ENCODE peak calls at places on chromosomes 3 and 15, in four cellular contexts. K is heart right ventricle; S is CD4-positive, CD25-positive, alpha-beta regulatory T cell; M is heart left ventricle. P is an unnamed sample. For H3K4me1, the result is how much of the 10 kb centered on the place peaks cover.

GRCh38 chr15:53573091-53573490 is 186.4 kb downstream of the WDR72 start:
- ATAC-seq in K (no peak), S (no peak), M (no peak), P (no peak)

GRCh38 chr3:142898346-142899213 is 9.7 kb upstream of the PCOLCE2 start:
- ATAC-seq in S (no peak), M (peak), K (no peak), P (no peak)

GRCh38 chr3:159765025-159765859 is 223.4 kb upstream of the IL12A start:
- ATAC-seq in M (peak), K (peak), S (no peak), P (peak)

GRCh38 chr3:194163697-194164096 is 27.7 kb downstream of the HES1 start:
- ATAC-seq in M (no peak), S (no peak), K (no peak), P (no peak)

GRCh38 chr3:64612916-64613526 is 74.8 kb downstream of the ADAMTS9 start:
- ATAC-seq in M (peak), K (no peak), S (no peak), P (no peak)

GRCh38 chr3:159872374-159873109 is 116.1 kb upstream of the IL12A start:
- ATAC-seq in K (no peak), S (no peak), M (peak), P (no peak)

GRCh38 chr15:85532689-85533088 is 152.3 kb downstream of the AKAP13 start:
- ATAC-seq in M (peak), K (peak), S (no peak), P (no peak)

GRCh38 chr15:45714501-45715488 is 80.0 kb downstream of the SQOR start:
- ATAC-seq in S (no peak), K (peak), M (peak), P (no peak)

GRCh38 chr3:122519693-122520092 is 5.0 kb upstream of the KPNA1 start:
- ATAC-seq in K (no peak), S (no peak), M (no peak), P (no peak)

GRCh38 chr3:16377847-16378302 is 112.9 kb downstream of the OXNAD1 start:
- ATAC-seq in K (no peak), M (no peak), S (no peak), P (peak)

GRCh38 chr15:43868412-43868811 is 41.6 kb downstream of the WDR76 start:
- ATAC-seq in S (no peak), K (no peak), M (no peak), P (no peak)

GRCh38 chr3:98541695-98542094 is 9.9 kb downstream of the GPR15 start:
- ATAC-seq in M (no peak), K (no peak), S (no peak), P (no peak)

GRCh38 chr15:70704731-70705130 is 58.6 kb downstream of the UACA start:
- ATAC-seq in S (no peak), K (no peak), M (no peak), P (no peak)

GRCh38 chr15:78050441-78050809 is 27.1 kb downstream of the TBC1D2B start:
- ATAC-seq in S (peak), M (no peak), K (no peak), P (no peak)

GRCh38 chr3:126373682-126374601 is 16.7 kb upstream of the KLF15 start:
- ATAC-seq in M (peak), S (no peak), K (no peak), P (no peak)

GRCh38 chr3:107512108-107512507 is 10.7 kb upstream of the BBX start:
- ATAC-seq in M (no peak), S (no peak), K (no peak), P (no peak)

GRCh38 chr3:153162513-153163348 is 705 bp downstream of the RAP2B start:
- ATAC-seq in M (peak), K (peak), S (no peak), P (peak)

GRCh38 chr3:139538733-139539132 is 809 bp downstream of the RBP1 start:
- ATAC-seq in M (no peak), S (no peak), K (no peak), P (peak)

GRCh38 chr3:14245240-14245639 is 66.6 kb downstream of the LSM3 start:
- ATAC-seq in S (no peak), K (no peak), M (no peak), P (no peak)

GRCh38 chr15:78551902-78552301 is 11.7 kb downstream of the PSMA4 start:
- ATAC-seq in S (no peak), K (no peak), M (no peak), P (no peak)

GRCh38 chr3:19342428-19342827 is 194.1 kb downstream of the KCNH8 start:
- ATAC-seq in M (no peak), K (no peak), S (no peak), P (no peak)

GRCh38 chr3:53269888-53270880 is 14.4 kb upstream of the TKT start:
- ATAC-seq in K (peak), S (peak), M (peak), P (peak)

GRCh38 chr15:101184830-101185229 is 67.0 kb downstream of the CHSY1 start:
- ATAC-seq in M (no peak), S (no peak), K (no peak), P (no peak)

GRCh38 chr15:66456211-66456610 is 41.4 kb downstream of the SNAPC5 start:
- ATAC-seq in K (no peak), S (no peak), M (no peak), P (no peak)

GRCh38 chr3:9795212-9795611 is 2.3 kb downstream of the ARPC4 start:
- ATAC-seq in S (no peak), K (no peak), M (no peak), P (no peak)
- H3K4me1 ChIP-seq in S (under half), K (under half), M (under half), P (half or more)

GRCh38 chr3:50195501-50196252 is 4.3 kb downstream of the GNAT1 start:
- ATAC-seq in K (no peak), M (no peak), S (no peak), P (no peak)
- H3K27ac ChIP-seq in K (no peak), M (no peak), S (no peak), P (no peak)

DNA sequence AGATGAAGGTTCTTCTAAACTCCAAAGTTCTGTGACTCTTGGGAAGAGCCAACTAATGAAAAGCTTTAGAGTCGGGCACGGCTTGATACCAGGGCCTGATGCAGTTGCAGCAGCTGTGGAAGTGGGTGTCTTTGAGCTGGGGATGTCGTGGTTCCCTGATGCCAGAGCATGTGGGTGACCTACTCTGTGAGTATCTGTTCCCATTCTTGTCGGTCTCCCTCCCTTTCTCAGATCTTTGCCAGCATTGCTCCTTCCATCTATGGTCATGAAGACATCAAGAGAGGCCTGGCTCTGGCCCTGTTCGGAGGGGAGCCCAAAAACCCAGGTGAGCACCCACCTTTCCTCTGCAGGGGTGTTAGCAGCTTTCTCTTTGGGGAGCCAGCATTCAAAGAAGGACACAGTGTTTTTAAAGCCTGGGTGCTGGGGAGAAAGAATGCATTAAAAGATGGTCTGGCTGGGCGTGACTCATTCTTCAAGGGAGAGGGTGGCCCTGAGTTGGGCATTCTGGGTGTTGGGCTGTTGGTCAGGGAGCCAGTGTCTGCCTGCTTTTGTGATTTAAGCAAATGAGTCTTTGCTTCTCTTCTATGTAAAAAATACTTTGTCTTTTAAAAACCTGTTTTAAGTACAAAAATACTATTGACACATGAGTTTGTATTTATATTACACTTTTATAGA is 13.2 kb upstream of the PODXL2 start:
- ATAC-seq in K (no peak), M (no peak), S (no peak), P (no peak)
- H3K4me1 ChIP-seq in K (under half), M (under half), S (under half), P (under half)

GRCh38 chr3:39384665-39385000 is 1.5 kb downstream of the SLC25A38 start:
- ATAC-seq in S (no peak), M (no peak), K (no peak), P (no peak)
- H3K27ac ChIP-seq in S (peak), M (peak), K (peak), P (peak)

DNA sequence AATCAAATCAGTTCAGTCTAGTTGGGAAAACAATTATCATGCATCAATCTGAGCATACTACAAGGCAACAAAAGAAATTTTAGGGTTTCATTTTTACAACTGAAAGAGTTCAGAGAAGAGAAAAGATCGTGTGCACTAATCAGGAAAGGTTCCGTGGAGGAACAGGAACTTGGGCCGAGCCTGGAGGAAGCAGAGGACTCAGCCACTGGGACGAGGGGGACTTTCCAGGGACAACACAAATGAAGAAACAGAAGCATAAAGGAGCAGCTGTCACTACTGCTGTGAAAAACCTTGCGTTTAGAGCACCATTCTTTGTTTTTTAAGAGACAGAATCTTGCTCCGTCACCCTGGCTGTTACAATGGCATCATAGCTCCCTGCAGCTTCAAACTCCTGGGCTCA is 60.5 kb downstream of the MYO1E start:
- ATAC-seq in K (no peak), S (no peak), M (no peak), P (no peak)
- H3K4me1 ChIP-seq in K (under half), S (under half), M (under half), P (under half)

DNA sequence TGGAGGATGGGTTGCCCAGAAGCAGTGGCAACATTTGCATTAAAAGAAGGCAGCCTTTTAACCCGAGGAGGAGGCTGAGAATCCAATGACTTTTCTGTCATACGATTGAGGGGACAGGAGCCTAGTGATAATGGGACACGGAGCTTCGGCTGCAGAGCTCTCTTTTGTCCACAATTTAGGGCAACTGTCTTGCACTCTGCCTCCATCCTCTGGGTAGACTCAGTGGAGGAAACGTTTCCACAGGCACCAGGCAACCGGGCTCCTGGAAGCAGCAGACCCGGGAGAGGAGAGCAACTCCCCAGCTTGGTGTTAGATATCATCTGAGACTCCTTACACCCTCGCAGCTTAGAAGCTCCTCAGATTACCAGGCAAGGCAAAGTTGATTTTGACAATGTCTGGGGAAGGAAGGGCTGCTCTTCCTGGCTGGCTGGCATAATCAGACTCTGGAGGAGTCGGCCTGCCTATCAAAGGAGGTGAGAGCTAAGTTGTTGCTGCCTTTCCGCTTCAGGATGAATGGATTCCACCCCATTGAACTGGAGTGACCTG is 43.5 kb upstream of the RNU6-1 start:
- ATAC-seq in M (no peak), K (no peak), S (no peak), P (no peak)
- H3K27ac ChIP-seq in M (peak), K (no peak), S (no peak), P (peak)

DNA sequence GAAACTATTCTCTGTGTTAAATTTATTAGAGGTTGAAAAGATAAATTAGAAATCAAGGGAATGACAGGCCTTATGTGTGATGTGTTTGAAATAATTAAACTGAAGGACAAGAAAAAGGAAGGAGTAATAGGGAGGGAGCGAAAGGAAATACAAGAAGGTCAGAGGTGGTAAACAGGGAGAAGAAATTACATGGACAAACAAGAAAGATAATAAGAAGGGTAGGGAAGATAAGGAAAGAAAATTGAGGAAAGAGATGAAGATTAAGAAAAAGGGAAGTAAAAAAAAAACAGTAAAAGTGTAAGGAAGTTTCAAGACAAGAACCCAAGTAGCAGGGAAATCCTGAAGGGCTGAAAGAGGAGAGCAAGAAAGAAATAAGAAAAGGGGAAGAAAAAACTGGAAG is 26.2 kb upstream of the ANXA2 start:
- ATAC-seq in K (no peak), S (no peak), M (no peak), P (no peak)
- H3K4me1 ChIP-seq in K (under half), S (under half), M (under half), P (under half)

GRCh38 chr15:89136818-89137772 is 48.8 kb downstream of the ABHD2 start:
- ATAC-seq in S (no peak), K (peak), M (peak), P (peak)
- H3K27ac ChIP-seq in S (no peak), K (peak), M (peak), P (peak)